ENCODE peak calls at places on chromosomes 2 and 18, in eight cellular contexts. Q is transverse colon, R is ovary, U is HepG2, D is tibial nerve, B is A549, V is sigmoid colon, J is H1. M is an unnamed sample.
A peak's percentile ranks its signal among the peaks of the same experiment; 100 is the strongest.

GRCh38 chr2:226411727-226412360 is 387.8 kb downstream of the IRS1 start:
- DNase-seq in Q (peak; percentile 17), R (no peak), U (peak; percentile 95), D (no peak), B (peak; percentile 93), V (no peak), J (no peak), M (no peak)

GRCh38 chr2:190578158-190579057 is 43.9 kb upstream of the NEMP2 start:
- DNase-seq in Q (peak; percentile 75), R (no peak), U (peak; percentile 66), D (no peak), B (peak; percentile 97), V (no peak), J (no peak), M (peak; percentile 65)

GRCh38 chr2:32135409-32135808 is 30.3 kb upstream of the SLC30A6 start:
- DNase-seq in Q (peak; percentile 28), R (no peak), U (peak; percentile 68), D (no peak), B (peak; percentile 92), V (no peak), J (no peak), M (no peak)

GRCh38 chr18:43789234-43790000 is 512.1 kb upstream of the SYT4 start:
- DNase-seq in Q (no peak), R (no peak), U (no peak), D (no peak), B (no peak), V (no peak), J (no peak), M (no peak)

GRCh38 chr2:163657257-163657656 is 78.6 kb downstream of the FIGN start:
- DNase-seq in Q (no peak), R (no peak), U (no peak), D (no peak), B (no peak), V (no peak), J (no peak), M (no peak)

GRCh38 chr2:128424806-128425205 is 106.1 kb upstream of the HS6ST1 start:
- DNase-seq in Q (peak; percentile 1), R (peak; percentile 15), U (no peak), D (no peak), B (no peak), V (peak; percentile 27), J (no peak), M (peak; percentile 28)

GRCh38 chr2:10900216-10901109 is 11.3 kb upstream of the KCNF1 start:
- DNase-seq in Q (peak; percentile 62), R (no peak), U (peak; percentile 72), D (no peak), B (peak; percentile 61), V (no peak), J (no peak), M (peak; percentile 55)

GRCh38 chr2:59029058-59029457 is 787.9 kb upstream of the FANCL start:
- DNase-seq in Q (no peak), R (no peak), U (no peak), D (no peak), B (no peak), V (no peak), J (no peak), M (no peak)

GRCh38 chr2:99748344-99748743 is 258.5 kb upstream of the REV1 start:
- DNase-seq in Q (no peak), R (no peak), U (no peak), D (no peak), B (no peak), V (no peak), J (peak; percentile 13), M (no peak)

GRCh38 chr2:39390126-39390692 is 46.9 kb downstream of the MAP4K3 start:
- DNase-seq in Q (no peak), R (no peak), U (no peak), D (no peak), B (no peak), V (no peak), J (no peak), M (no peak)

GRCh38 chr2:68292108-68292710 is 27.5 kb downstream of the CNRIP1 start:
- DNase-seq in Q (no peak), R (no peak), U (peak; percentile 45), D (no peak), B (peak; percentile 63), V (no peak), J (no peak), M (no peak)

GRCh38 chr18:6269933-6270332 is 144.8 kb downstream of the L3MBTL4 start:
- DNase-seq in Q (no peak), R (no peak), U (no peak), D (no peak), B (no peak), V (no peak), J (no peak), M (no peak)

GRCh38 chr2:150097402-150097801 is 390.1 kb downstream of the RND3 start:
- DNase-seq in Q (no peak), R (no peak), U (no peak), D (no peak), B (no peak), V (no peak), J (no peak), M (no peak)

GRCh38 chr2:128302011-128302743 is 16.5 kb downstream of the HS6ST1 start:
- DNase-seq in Q (no peak), R (no peak), U (no peak), D (no peak), B (no peak), V (no peak), J (no peak), M (no peak)

GRCh38 chr18:10892801-10893595 is 256.4 kb downstream of the PIEZO2 start:
- DNase-seq in Q (no peak), R (no peak), U (peak; percentile 73), D (no peak), B (no peak), V (no peak), J (no peak), M (no peak)

GRCh38 chr2:19542796-19543195 is 184.4 kb upstream of the OSR1 start:
- DNase-seq in Q (no peak), R (no peak), U (no peak), D (no peak), B (no peak), V (no peak), J (no peak), M (no peak)
- TF ChIP-seq EP300 in Q (no peak), R (no peak), U (no peak), D (no peak), B (no peak), V (no peak), J (no peak), M (no peak)

GRCh38 chr18:13381907-13382682 is 163.5 kb downstream of the LDLRAD4 start:
- DNase-seq in Q (peak; percentile 66), R (peak; percentile 63), U (no peak), D (peak; percentile 27), B (peak; percentile 4), V (peak; percentile 88), J (no peak), M (peak; percentile 60)

GRCh38 chr18:13380671-13381070 is 162.1 kb downstream of the LDLRAD4 start:
- DNase-seq in Q (no peak), R (no peak), U (no peak), D (no peak), B (no peak), V (no peak), J (no peak), M (no peak)

GRCh38 chr18:13382683-13382989 is 164.1 kb downstream of the LDLRAD4 start:
- DNase-seq in Q (no peak), R (no peak), U (no peak), D (no peak), B (no peak), V (no peak), J (no peak), M (no peak)

GRCh38 chr18:13379930-13380665 is 161.5 kb downstream of the LDLRAD4 start:
- DNase-seq in Q (no peak), R (no peak), U (no peak), D (no peak), B (no peak), V (peak; percentile 64), J (no peak), M (no peak)

DNA sequence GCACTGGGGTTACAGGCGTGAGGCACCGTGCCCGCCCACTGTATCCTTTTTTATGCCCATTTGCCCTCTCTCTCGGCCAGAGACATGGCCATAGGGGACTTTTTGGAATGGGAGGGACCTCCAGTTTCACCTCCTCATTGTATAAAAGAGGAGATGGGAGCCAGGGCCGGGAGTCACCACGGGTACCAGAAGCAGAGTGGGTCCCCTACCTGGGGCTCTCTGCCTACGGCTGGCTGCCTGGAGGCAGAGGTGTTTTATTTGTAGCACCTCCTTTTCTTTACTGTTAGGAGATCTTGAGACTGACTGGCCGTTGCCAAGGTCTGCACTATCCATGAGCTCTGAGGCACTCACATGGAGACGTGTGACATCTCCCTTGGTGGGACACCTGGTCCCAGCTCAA is 162.8 kb downstream of the LDLRAD4 start:
- DNase-seq in Q (no peak), R (no peak), U (no peak), D (no peak), B (no peak), V (peak; percentile 60), J (no peak), M (no peak)
- H3K4me1 ChIP-seq in Q (peaks cover 36% of the 10 kb centered on the region), R (peaks cover 6% of the 10 kb centered on the region), U (peaks cover 9% of the 10 kb centered on the region), D (peaks cover 10% of the 10 kb centered on the region), B (no peaks in the 10 kb centered on the region), V (no peaks in the 10 kb centered on the region), J (no peaks in the 10 kb centered on the region), M (peaks cover 10% of the 10 kb centered on the region)

GRCh38 chr2:96868555-96869280 is 1.2 kb downstream of the SEMA4C start:
- DNase-seq in Q (peak; percentile 85), R (peak; percentile 92), U (peak; percentile 95), D (peak; percentile 85), B (peak; percentile 87), V (peak; percentile 97), J (peak; percentile 43), M (peak; percentile 75)

GRCh38 chr2:96867756-96868554 is 1.9 kb downstream of the SEMA4C start:
- DNase-seq in Q (no peak), R (no peak), U (no peak), D (no peak), B (no peak), V (peak; percentile 65), J (no peak), M (no peak)

GRCh38 chr2:96870631-96871255 is 863 bp upstream of the SEMA4C start:
- DNase-seq in Q (peak; percentile 73), R (peak; percentile 63), U (no peak), D (no peak), B (peak; percentile 31), V (peak; percentile 85), J (no peak), M (peak; percentile 64)

GRCh38 chr2:96869824-96870630 is at the start of gene SEMA4C:
- DNase-seq in Q (peak; percentile 64), R (peak; percentile 83), U (no peak), D (peak; percentile 49), B (peak; percentile 32), V (peak; percentile 88), J (no peak), M (peak; percentile 61)

GRCh38 chr2:96869281-96869823 is 528 bp downstream of the SEMA4C start:
- DNase-seq in Q (peak; percentile 72), R (peak; percentile 93), U (peak; percentile 48), D (peak; percentile 73), B (peak; percentile 35), V (peak; percentile 96), J (no peak), M (peak; percentile 84)
- TF ChIP-seq POLR2A in Q (no peak), R (peak; percentile 48), U (no peak), D (no peak), B (no peak), V (no peak), J (no peak), M (no peak)

GRCh38 chr2:204871246-204871953 is 326.1 kb downstream of the PARD3B start:
- DNase-seq in Q (no peak), R (no peak), U (peak; percentile 16), D (no peak), B (peak; percentile 44), V (no peak), J (no peak), M (no peak)
- TF ChIP-seq EP300 in Q (no peak), R (no peak), U (no peak), D (no peak), B (no peak), V (no peak), J (no peak), M (no peak)

GRCh38 chr18:21099442-21099841 is 12.2 kb downstream of the ROCK1 start:
- DNase-seq in Q (no peak), R (no peak), U (no peak), D (no peak), B (no peak), V (no peak), J (no peak), M (no peak)
- H3K4me1 ChIP-seq in Q (peaks cover 21% of the 10 kb centered on the region), R (peaks cover 1% of the 10 kb centered on the region), U (peaks cover 10% of the 10 kb centered on the region), D (peaks cover 7% of the 10 kb centered on the region), B (peaks cover 24% of the 10 kb centered on the region), V (no peaks in the 10 kb centered on the region), J (no peaks in the 10 kb centered on the region), M (peaks cover 32% of the 10 kb centered on the region)